ENCODE peak calls at places on chromosomes 12 and 14, in five cellular contexts. X, M, O, Q and P are unnamed samples.

GRCh38 chr14:96090441-96091148 is 51.4 kb downstream of the C14orf132 start:
- DNase-seq in X (no peak), M (peak), O (no peak), Q (peak), P (peak)

GRCh38 chr12:107014050-107014449 is 27.1 kb upstream of the MTERF2 start:
- DNase-seq in X (no peak), M (no peak), O (peak), Q (peak), P (no peak)

GRCh38 chr14:71694888-71695505 is 237.2 kb upstream of the RGS6 start:
- DNase-seq in X (no peak), M (no peak), O (no peak), Q (no peak), P (no peak)

GRCh38 chr12:125755512-125755911 is 690.3 kb downstream of the AACS start:
- DNase-seq in X (no peak), M (no peak), O (no peak), Q (no peak), P (no peak)

GRCh38 chr12:3491938-3492867 is 1.2 kb downstream of the PRMT8 start:
- DNase-seq in X (no peak), M (peak), O (peak), Q (peak), P (peak)

GRCh38 chr12:123897221-123897620 is 75.4 kb downstream of the CCDC92 start:
- DNase-seq in X (no peak), M (no peak), O (no peak), Q (no peak), P (no peak)

GRCh38 chr14:56555921-56556570 is 23.6 kb upstream of the TMEM260 start:
- DNase-seq in X (no peak), M (no peak), O (peak), Q (no peak), P (no peak)

GRCh38 chr14:90536511-90537191 is 139.8 kb downstream of the CALM1 start:
- DNase-seq in X (no peak), M (no peak), O (no peak), Q (no peak), P (no peak)

GRCh38 chr12:8989425-8989824 is at the start of gene KLRG1:
- DNase-seq in X (no peak), M (no peak), O (no peak), Q (no peak), P (no peak)

GRCh38 chr14:58861546-58861945 is 223.8 kb downstream of the DACT1 start:
- DNase-seq in X (no peak), M (no peak), O (no peak), Q (no peak), P (peak)

GRCh38 chr12:12964255-12964654 is 12.3 kb upstream of the GPRC5D start:
- DNase-seq in X (no peak), M (no peak), O (no peak), Q (no peak), P (no peak)

GRCh38 chr14:101112351-101113107 is 209.0 kb upstream of the RTL1 start:
- DNase-seq in X (no peak), M (peak), O (no peak), Q (no peak), P (no peak)

GRCh38 chr12:52222692-52223091 is 10.4 kb upstream of the KRT7 start:
- DNase-seq in X (no peak), M (no peak), O (no peak), Q (no peak), P (no peak)

GRCh38 chr12:109857715-109858114 is 22.6 kb downstream of the GLTP start:
- DNase-seq in X (no peak), M (no peak), O (no peak), Q (no peak), P (no peak)